ENCODE peak calls at places on chromosomes 11 and 22, in eight cellular contexts. H, Z, B, I, T, C, K and P are unnamed samples.

GRCh38 chr11:14350215-14350614 is 8.8 kb downstream of the RRAS2 start:
- DNase-seq in H (no peak), Z (no peak), B (no peak), I (no peak), T (no peak), C (no peak), K (no peak), P (no peak)

GRCh38 chr11:30984827-30985226 is 384.7 kb downstream of the DCDC1 start:
- DNase-seq in H (no peak), Z (no peak), B (no peak), I (no peak), T (no peak), C (no peak), K (no peak), P (no peak)

GRCh38 chr11:111627591-111627990 is 25.3 kb downstream of the SIK2 start:
- DNase-seq in H (no peak), Z (no peak), B (no peak), I (no peak), T (no peak), C (no peak), K (no peak), P (no peak)

GRCh38 chr11:126134461-126135155 is 71.9 kb upstream of the CDON start:
- DNase-seq in H (no peak), Z (peak), B (no peak), I (no peak), T (no peak), C (no peak), K (no peak), P (no peak)

GRCh38 chr11:1047576-1048156 is 11.1 kb upstream of the MUC6 start:
- DNase-seq in H (no peak), Z (peak), B (no peak), I (no peak), T (no peak), C (no peak), K (no peak), P (no peak)

GRCh38 chr11:61971177-61972111 is 4.0 kb upstream of the FTH1 start:
- DNase-seq in H (peak), Z (peak), B (peak), I (peak), T (peak), C (peak), K (peak), P (peak)

GRCh38 chr22:33635766-33636165 is 284.5 kb downstream of the LARGE1 start:
- DNase-seq in H (no peak), Z (no peak), B (no peak), I (no peak), T (no peak), C (no peak), K (no peak), P (no peak)

GRCh38 chr11:69059429-69059828 is 10.7 kb downstream of the TPCN2 start:
- DNase-seq in H (no peak), Z (no peak), B (no peak), I (no peak), T (no peak), C (no peak), K (no peak), P (no peak)

GRCh38 chr11:69210660-69211035 is 54.9 kb downstream of the SMIM38 start:
- DNase-seq in H (no peak), Z (peak), B (no peak), I (no peak), T (no peak), C (no peak), K (no peak), P (no peak)

GRCh38 chr11:47412152-47412746 is 3.9 kb downstream of the SLC39A13 start:
- DNase-seq in H (no peak), Z (peak), B (no peak), I (peak), T (no peak), C (peak), K (peak), P (peak)

GRCh38 chr11:2313051-2313951 is 11.5 kb downstream of the TSPAN32 start:
- DNase-seq in H (no peak), Z (peak), B (no peak), I (no peak), T (no peak), C (no peak), K (no peak), P (no peak)

GRCh38 chr11:120956710-120957500 is 67.0 kb upstream of the TBCEL start:
- DNase-seq in H (no peak), Z (no peak), B (no peak), I (no peak), T (peak), C (no peak), K (no peak), P (no peak)

GRCh38 chr11:77267910-77268309 is 33.6 kb downstream of the GDPD4 start:
- DNase-seq in H (no peak), Z (no peak), B (no peak), I (no peak), T (no peak), C (no peak), K (no peak), P (no peak)

GRCh38 chr11:111736621-111737055 is 29.6 kb downstream of the PPP2R1B start:
- DNase-seq in H (no peak), Z (no peak), B (no peak), I (no peak), T (no peak), C (no peak), K (no peak), P (no peak)

GRCh38 chr22:44748524-44748923 is 3.9 kb upstream of the ARHGAP8 start:
- DNase-seq in H (no peak), Z (no peak), B (no peak), I (no peak), T (no peak), C (no peak), K (no peak), P (no peak)

GRCh38 chr22:26589367-26589844 is 526 bp downstream of the TPST2 start:
- DNase-seq in H (no peak), Z (no peak), B (no peak), I (no peak), T (no peak), C (no peak), K (no peak), P (peak)

GRCh38 chr11:34327804-34328631 is 29.8 kb downstream of the ABTB2 start:
- DNase-seq in H (no peak), Z (peak), B (no peak), I (peak), T (no peak), C (no peak), K (no peak), P (no peak)